ENCODE peak calls at places on chromosomes 6 and 20, in ten cellular contexts. T is nephron progenitor cell; E is sciatic nerve; S is bronchial epithelial cell; D is activated CD4-positive, alpha-beta T cell treated with anti-CD3 and anti-CD28 coated beads, Interleukin-2, amount 10 ng/mL, durations not matched to agents 7 days and 5 days; R is adipocyte; C is kidney glomerular epithelial cell; Y is NB4; V is AG09309; O is NCI-H82. U is an unnamed sample.

GRCh38 chr6:107704377-107705013 is 119.6 kb downstream of the SCML4 start:
- DNase-seq in T (peak), E (no peak), S (peak), D (peak), R (peak), C (peak), Y (peak), V (no peak), O (peak), U (no peak)

GRCh38 chr6:117534974-117535373 is 52.5 kb downstream of the DCBLD1 start:
- DNase-seq in T (no peak), E (no peak), S (no peak), D (no peak), R (no peak), C (no peak), Y (no peak), V (no peak), O (no peak), U (no peak)

GRCh38 chr6:137112067-137112355 is 61.4 kb downstream of the IL22RA2 start:
- DNase-seq in T (no peak), E (no peak), S (peak), D (no peak), R (peak), C (peak), Y (no peak), V (peak), O (no peak), U (peak)

GRCh38 chr6:34051339-34051919 is 94.5 kb downstream of the GRM4 start:
- DNase-seq in T (no peak), E (no peak), S (no peak), D (no peak), R (no peak), C (no peak), Y (no peak), V (no peak), O (peak), U (no peak)

GRCh38 chr6:87078983-87079616 is 15.8 kb downstream of the CGA start:
- DNase-seq in T (peak), E (peak), S (peak), D (peak), R (peak), C (no peak), Y (peak), V (peak), O (peak), U (peak)

GRCh38 chr6:167995302-167995701 is 2.2 kb upstream of the KIF25 start:
- DNase-seq in T (no peak), E (no peak), S (no peak), D (no peak), R (no peak), C (no peak), Y (no peak), V (no peak), O (no peak), U (no peak)

GRCh38 chr20:16125810-16126209 is 447.4 kb downstream of the KIF16B start:
- DNase-seq in T (no peak), E (no peak), S (peak), D (no peak), R (no peak), C (no peak), Y (no peak), V (no peak), O (no peak), U (peak)

GRCh38 chr20:409697-410559 is 1.8 kb downstream of the RBCK1 start:
- DNase-seq in T (no peak), E (no peak), S (no peak), D (peak), R (no peak), C (no peak), Y (no peak), V (no peak), O (no peak), U (no peak)

GRCh38 chr20:58106143-58106750 is 122.2 kb downstream of the ANKRD60 start:
- DNase-seq in T (no peak), E (no peak), S (no peak), D (no peak), R (no peak), C (no peak), Y (no peak), V (no peak), O (no peak), U (no peak)

GRCh38 chr6:38176797-38177751 is 357.5 kb downstream of the ZFAND3 start:
- DNase-seq in T (peak), E (peak), S (no peak), D (no peak), R (no peak), C (no peak), Y (no peak), V (no peak), O (peak), U (no peak)

GRCh38 chr20:23937303-23938117 is 51.1 kb downstream of the GGTLC1 start:
- DNase-seq in T (peak), E (peak), S (peak), D (peak), R (peak), C (peak), Y (peak), V (no peak), O (peak), U (peak)

GRCh38 chr6:140275725-140276124 is 901.3 kb upstream of the CITED2 start:
- DNase-seq in T (no peak), E (no peak), S (peak), D (no peak), R (no peak), C (no peak), Y (no peak), V (no peak), O (no peak), U (peak)

GRCh38 chr6:14881399-14881798 is 364.5 kb upstream of the JARID2 start:
- DNase-seq in T (no peak), E (no peak), S (peak), D (no peak), R (peak), C (peak), Y (peak), V (peak), O (no peak), U (peak)

GRCh38 chr20:19378057-19378456 is 165.6 kb downstream of the SLC24A3 start:
- DNase-seq in T (no peak), E (no peak), S (no peak), D (no peak), R (no peak), C (no peak), Y (no peak), V (no peak), O (no peak), U (no peak)